ENCODE peak calls at places on chromosomes 3 and 15, in ten cellular contexts. V is RCC 7860, G is LoVo, N is neuronal stem cell, O is NCI-H1694 treated with DMSO at 0.1 percent for 48 hours, H is tibial nerve, C is H54, T is T-cell, R is occipital lobe, A is NCI-H2081. W is an unnamed sample.

GRCh38 chr3:32132121-32132520 is 25.7 kb downstream of the GPD1L start:
- DNase-seq in V (no peak), G (no peak), N (no peak), O (no peak), H (no peak), C (no peak), T (no peak), R (no peak), A (no peak), W (no peak)

GRCh38 chr3:105448338-105448982 is 81.8 kb downstream of the ALCAM start:
- DNase-seq in V (no peak), G (no peak), N (peak; percentile 9), O (no peak), H (no peak), C (no peak), T (no peak), R (peak; percentile 80), A (no peak), W (no peak)

GRCh38 chr15:63313866-63314265 is 36.5 kb downstream of the APH1B start:
- DNase-seq in V (no peak), G (no peak), N (no peak), O (no peak), H (no peak), C (no peak), T (no peak), R (no peak), A (no peak), W (no peak)

GRCh38 chr15:99443768-99444446 is 121.9 kb upstream of the MEF2A start:
- DNase-seq in V (no peak), G (no peak), N (no peak), O (no peak), H (no peak), C (no peak), T (no peak), R (no peak), A (no peak), W (no peak)

GRCh38 chr3:49020335-49021212 is 1.3 kb upstream of the NDUFAF3 start:
- DNase-seq in V (no peak), G (no peak), N (no peak), O (no peak), H (no peak), C (no peak), T (no peak), R (no peak), A (no peak), W (no peak)

GRCh38 chr15:72758195-72758594 is 25.4 kb downstream of the ADPGK start:
- DNase-seq in V (peak; percentile 77), G (no peak), N (no peak), O (no peak), H (no peak), C (peak; percentile 63), T (no peak), R (no peak), A (no peak), W (peak; percentile 65)

GRCh38 chr3:194989251-194989650 is 281.7 kb downstream of the XXYLT1 start:
- DNase-seq in V (no peak), G (no peak), N (no peak), O (no peak), H (no peak), C (no peak), T (no peak), R (no peak), A (no peak), W (no peak)

GRCh38 chr15:45306105-45306504 is 54.1 kb downstream of the SLC28A2 start:
- DNase-seq in V (no peak), G (peak; percentile 22), N (no peak), O (no peak), H (no peak), C (no peak), T (no peak), R (no peak), A (no peak), W (no peak)

GRCh38 chr3:89278305-89278704 is 170.9 kb downstream of the EPHA3 start:
- DNase-seq in V (no peak), G (no peak), N (peak; percentile 29), O (no peak), H (no peak), C (no peak), T (no peak), R (no peak), A (no peak), W (no peak)

GRCh38 chr15:24899367-24899766 is 55.4 kb upstream of the SNRPN start:
- DNase-seq in V (no peak), G (no peak), N (no peak), O (no peak), H (no peak), C (no peak), T (no peak), R (no peak), A (no peak), W (no peak)

GRCh38 chr3:49173116-49173791 is 1.9 kb downstream of the KLHDC8B start:
- DNase-seq in V (no peak), G (no peak), N (peak; percentile 77), O (no peak), H (no peak), C (no peak), T (no peak), R (no peak), A (peak; percentile 23), W (no peak)

GRCh38 chr3:69787436-69788168 is 48.3 kb downstream of the MITF start:
- DNase-seq in V (peak; percentile 77), G (peak; percentile 11), N (no peak), O (no peak), H (no peak), C (no peak), T (no peak), R (no peak), A (no peak), W (no peak)

GRCh38 chr15:36422631-36423030 is 156.8 kb upstream of the CDIN1 start:
- DNase-seq in V (no peak), G (no peak), N (no peak), O (no peak), H (no peak), C (no peak), T (no peak), R (no peak), A (no peak), W (no peak)

GRCh38 chr3:16583551-16583950 is 21.7 kb downstream of the DAZL start:
- DNase-seq in V (no peak), G (no peak), N (no peak), O (no peak), H (no peak), C (no peak), T (no peak), R (no peak), A (no peak), W (no peak)

GRCh38 chr15:42077680-42078079 is 16.7 kb downstream of the PLA2G4D start:
- DNase-seq in V (no peak), G (no peak), N (no peak), O (no peak), H (no peak), C (no peak), T (no peak), R (no peak), A (no peak), W (no peak)

GRCh38 chr3:63807901-63808589 is 11.1 kb upstream of the C3orf49 start:
- DNase-seq in V (no peak), G (no peak), N (no peak), O (no peak), H (no peak), C (no peak), T (no peak), R (no peak), A (no peak), W (no peak)

GRCh38 chr3:194240766-194241165 is 104.8 kb downstream of the HES1 start:
- DNase-seq in V (no peak), G (no peak), N (no peak), O (no peak), H (no peak), C (no peak), T (no peak), R (no peak), A (no peak), W (no peak)

GRCh38 chr3:187745201-187746058 is at the start of gene BCL6:
- DNase-seq in V (peak; percentile 93), G (peak; percentile 93), N (peak; percentile 99), O (peak; percentile 95), H (peak; percentile 89), C (peak; percentile 76), T (peak; percentile 84), R (peak; percentile 86), A (peak; percentile 89), W (peak; percentile 84)

GRCh38 chr3:194840661-194841514 is 155.2 kb downstream of the FAM43A start:
- DNase-seq in V (peak; percentile 33), G (peak; percentile 63), N (no peak), O (no peak), H (no peak), C (peak; percentile 69), T (no peak), R (no peak), A (no peak), W (no peak)

GRCh38 chr3:64223809-64224570 is 1.3 kb downstream of the PRICKLE2 start:
- DNase-seq in V (no peak), G (no peak), N (no peak), O (peak; percentile 12), H (no peak), C (no peak), T (no peak), R (peak; percentile 55), A (no peak), W (no peak)

GRCh38 chr3:178056868-178057267 is 479.4 kb upstream of the KCNMB2 start:
- DNase-seq in V (no peak), G (no peak), N (no peak), O (no peak), H (no peak), C (no peak), T (no peak), R (no peak), A (no peak), W (no peak)